ENCODE peak calls at places on chromosomes 16 and 17, in nine cellular contexts. One of them, this sample, is unnamed.

GRCh38 chr16:78763821-78764440 is 664.5 kb downstream of the WWOX start:
- DNase-seq in H1: no peak
- DNase-seq in tibial nerve: no peak
- DNase-seq in GM19239: no peak
- DNase-seq in hippocampal formation: no peak
- DNase-seq in fibroblast of villous mesenchyme: no peak
- DNase-seq in caudate nucleus: no peak
- DNase-seq in NCI-H1436: no peak
- DNase-seq in activated naive CD8-positive, alpha-beta T cell treated with anti-CD3 and anti-CD28 coated beads, Interleukin-2, amount 50 U/mL, for 24 hours: no peak
- DNase-seq in this sample: no peak

GRCh38 chr17:57747221-57748017 is 2.3 kb upstream of the CCDC182 start:
- DNase-seq in NCI-H1436: peak; percentile 86
- DNase-seq in activated naive CD8-positive, alpha-beta T cell treated with anti-CD3 and anti-CD28 coated beads, Interleukin-2, amount 50 U/mL, for 24 hours: peak; percentile 27
- DNase-seq in hippocampal formation: peak; percentile 13
- DNase-seq in caudate nucleus: no peak
- DNase-seq in fibroblast of villous mesenchyme: peak; percentile 74
- DNase-seq in tibial nerve: peak; percentile 17
- DNase-seq in GM19239: peak; percentile 44
- DNase-seq in H1: no peak
- DNase-seq in this sample: peak; percentile 48

GRCh38 chr17:12389421-12389820 is 276.3 kb upstream of the MYOCD start:
- DNase-seq in NCI-H1436: no peak
- DNase-seq in tibial nerve: no peak
- DNase-seq in hippocampal formation: no peak
- DNase-seq in fibroblast of villous mesenchyme: no peak
- DNase-seq in activated naive CD8-positive, alpha-beta T cell treated with anti-CD3 and anti-CD28 coated beads, Interleukin-2, amount 50 U/mL, for 24 hours: no peak
- DNase-seq in GM19239: no peak
- DNase-seq in caudate nucleus: no peak
- DNase-seq in H1: no peak
- DNase-seq in this sample: no peak

GRCh38 chr17:78130439-78131101 is at the start of gene TMC8:
- DNase-seq in H1: no peak
- DNase-seq in fibroblast of villous mesenchyme: no peak
- DNase-seq in caudate nucleus: no peak
- DNase-seq in hippocampal formation: no peak
- DNase-seq in activated naive CD8-positive, alpha-beta T cell treated with anti-CD3 and anti-CD28 coated beads, Interleukin-2, amount 50 U/mL, for 24 hours: peak; percentile 76
- DNase-seq in NCI-H1436: no peak
- DNase-seq in GM19239: peak; percentile 68
- DNase-seq in tibial nerve: peak; percentile 39
- DNase-seq in this sample: no peak

GRCh38 chr17:58902312-58902711 is 146.7 kb downstream of the PPM1E start:
- DNase-seq in fibroblast of villous mesenchyme: no peak
- DNase-seq in tibial nerve: no peak
- DNase-seq in NCI-H1436: no peak
- DNase-seq in caudate nucleus: no peak
- DNase-seq in hippocampal formation: no peak
- DNase-seq in GM19239: no peak
- DNase-seq in H1: no peak
- DNase-seq in activated naive CD8-positive, alpha-beta T cell treated with anti-CD3 and anti-CD28 coated beads, Interleukin-2, amount 50 U/mL, for 24 hours: no peak
- DNase-seq in this sample: no peak

GRCh38 chr17:43366809-43367587 is 31.8 kb upstream of the ARL4D start:
- DNase-seq in H1: no peak
- DNase-seq in NCI-H1436: no peak
- DNase-seq in hippocampal formation: no peak
- DNase-seq in GM19239: no peak
- DNase-seq in tibial nerve: no peak
- DNase-seq in fibroblast of villous mesenchyme: peak; percentile 52
- DNase-seq in caudate nucleus: no peak
- DNase-seq in activated naive CD8-positive, alpha-beta T cell treated with anti-CD3 and anti-CD28 coated beads, Interleukin-2, amount 50 U/mL, for 24 hours: peak; percentile 38
- DNase-seq in this sample: peak; percentile 30

GRCh38 chr16:46900464-46901235 is 16.5 kb downstream of the GPT2 start:
- DNase-seq in GM19239: no peak
- DNase-seq in tibial nerve: no peak
- DNase-seq in NCI-H1436: no peak
- DNase-seq in fibroblast of villous mesenchyme: no peak
- DNase-seq in activated naive CD8-positive, alpha-beta T cell treated with anti-CD3 and anti-CD28 coated beads, Interleukin-2, amount 50 U/mL, for 24 hours: no peak
- DNase-seq in hippocampal formation: no peak
- DNase-seq in H1: no peak
- DNase-seq in caudate nucleus: peak; percentile 43
- DNase-seq in this sample: no peak

GRCh38 chr16:17556276-17557052 is 85.7 kb upstream of the XYLT1 start:
- DNase-seq in caudate nucleus: no peak
- DNase-seq in hippocampal formation: no peak
- DNase-seq in activated naive CD8-positive, alpha-beta T cell treated with anti-CD3 and anti-CD28 coated beads, Interleukin-2, amount 50 U/mL, for 24 hours: no peak
- DNase-seq in H1: peak; percentile 2
- DNase-seq in fibroblast of villous mesenchyme: peak; percentile 27
- DNase-seq in tibial nerve: no peak
- DNase-seq in NCI-H1436: peak; percentile 20
- DNase-seq in GM19239: peak; percentile 29
- DNase-seq in this sample: no peak

GRCh38 chr16:368388-369158 is 1.8 kb downstream of the MRPL28 start:
- DNase-seq in caudate nucleus: no peak
- DNase-seq in fibroblast of villous mesenchyme: no peak
- DNase-seq in NCI-H1436: no peak
- DNase-seq in GM19239: no peak
- DNase-seq in hippocampal formation: no peak
- DNase-seq in tibial nerve: no peak
- DNase-seq in activated naive CD8-positive, alpha-beta T cell treated with anti-CD3 and anti-CD28 coated beads, Interleukin-2, amount 50 U/mL, for 24 hours: no peak
- DNase-seq in H1: no peak
- DNase-seq in this sample: no peak

GRCh38 chr17:38609280-38610031 is 3.7 kb upstream of the SRCIN1 start:
- DNase-seq in GM19239: no peak
- DNase-seq in fibroblast of villous mesenchyme: no peak
- DNase-seq in H1: peak; percentile 90
- DNase-seq in activated naive CD8-positive, alpha-beta T cell treated with anti-CD3 and anti-CD28 coated beads, Interleukin-2, amount 50 U/mL, for 24 hours: no peak
- DNase-seq in caudate nucleus: no peak
- DNase-seq in hippocampal formation: no peak
- DNase-seq in NCI-H1436: no peak
- DNase-seq in tibial nerve: no peak
- DNase-seq in this sample: no peak

This sample was measured in SJSA1.